ENCODE peak calls at places on chromosomes 16 and 17, in ten cellular contexts. Z is thoracic aorta, T is fibroblast of villous mesenchyme, S is foreskin fibroblast, L is BE2C, W is kidney epithelial cell, U is Peyer's patch, I is cardiac muscle cell, R is progenitor cell of endocrine pancreas, M is psoas muscle. N is an unnamed sample.

GRCh38 chr16:89199241-89200123 is 855 bp downstream of the SLC22A31 start:
- DNase-seq in Z (no peak), T (no peak), S (no peak), L (no peak), W (no peak), U (no peak), I (no peak), R (no peak), M (no peak), N (no peak)

GRCh38 chr17:44655983-44656700 is at the start of gene MEIOC:
- DNase-seq in Z (no peak), T (peak), S (no peak), L (no peak), W (no peak), U (no peak), I (peak), R (peak), M (no peak), N (no peak)

GRCh38 chr17:77311371-77311981 is 170.7 kb downstream of the SEC14L1 start:
- DNase-seq in Z (no peak), T (no peak), S (no peak), L (no peak), W (no peak), U (no peak), I (no peak), R (no peak), M (no peak), N (no peak)

GRCh38 chr16:76683051-76683450 is 405.9 kb downstream of the CNTNAP4 start:
- DNase-seq in Z (no peak), T (no peak), S (no peak), L (no peak), W (no peak), U (no peak), I (no peak), R (no peak), M (no peak), N (no peak)

GRCh38 chr17:50840311-50840851 is 5.0 kb downstream of the WFIKKN2 start:
- DNase-seq in Z (no peak), T (no peak), S (no peak), L (no peak), W (no peak), U (no peak), I (no peak), R (no peak), M (no peak), N (no peak)

GRCh38 chr16:74775255-74775654 is 635 bp upstream of the FA2H start:
- DNase-seq in Z (no peak), T (no peak), S (no peak), L (no peak), W (no peak), U (no peak), I (no peak), R (no peak), M (no peak), N (no peak)

GRCh38 chr17:67456889-67457288 is 79.8 kb downstream of the PITPNC1 start:
- DNase-seq in Z (no peak), T (no peak), S (no peak), L (no peak), W (no peak), U (peak), I (no peak), R (no peak), M (no peak), N (no peak)

GRCh38 chr17:72837335-72837734 is 255.2 kb downstream of the SLC39A11 start:
- DNase-seq in Z (no peak), T (no peak), S (no peak), L (no peak), W (no peak), U (no peak), I (no peak), R (no peak), M (no peak), N (no peak)

GRCh38 chr17:46822388-46822921 is 4.0 kb upstream of the WNT3 start:
- DNase-seq in Z (no peak), T (no peak), S (no peak), L (no peak), W (no peak), U (no peak), I (no peak), R (no peak), M (no peak), N (no peak)

GRCh38 chr16:22326771-22327445 is 29.7 kb downstream of the POLR3E start:
- DNase-seq in Z (no peak), T (no peak), S (no peak), L (no peak), W (no peak), U (no peak), I (no peak), R (no peak), M (no peak), N (no peak)

GRCh38 chr17:35002876-35003551 is 22.7 kb downstream of the LIG3 start:
- DNase-seq in Z (no peak), T (peak), S (no peak), L (no peak), W (no peak), U (no peak), I (peak), R (no peak), M (no peak), N (no peak)

GRCh38 chr17:5499790-5500189 is 13.4 kb downstream of the MIS12 start:
- DNase-seq in Z (no peak), T (no peak), S (no peak), L (no peak), W (no peak), U (no peak), I (no peak), R (no peak), M (no peak), N (no peak)

GRCh38 chr16:14632693-14633569 is at the start of gene BFAR:
- DNase-seq in Z (peak), T (peak), S (peak), L (peak), W (peak), U (peak), I (peak), R (peak), M (peak), N (peak)

GRCh38 chr17:40540448-40540847 is 24.8 kb downstream of the CCR7 start:
- DNase-seq in Z (no peak), T (no peak), S (no peak), L (no peak), W (no peak), U (no peak), I (no peak), R (no peak), M (no peak), N (no peak)

GRCh38 chr16:11679941-11680911 is 12.0 kb downstream of the SNN start:
- DNase-seq in Z (no peak), T (no peak), S (no peak), L (no peak), W (no peak), U (no peak), I (no peak), R (no peak), M (no peak), N (no peak)

GRCh38 chr17:31318298-31319190 is 2.9 kb downstream of the EVI2A start:
- DNase-seq in Z (peak), T (peak), S (peak), L (no peak), W (no peak), U (peak), I (peak), R (no peak), M (peak), N (peak)

GRCh38 chr16:55329791-55330190 is 5.8 kb downstream of the IRX6 start:
- DNase-seq in Z (no peak), T (no peak), S (no peak), L (no peak), W (no peak), U (no peak), I (no peak), R (no peak), M (no peak), N (no peak)

GRCh38 chr16:8869212-8869987 is 594 bp upstream of the CARHSP1 start:
- DNase-seq in Z (no peak), T (no peak), S (no peak), L (peak), W (no peak), U (no peak), I (no peak), R (no peak), M (no peak), N (no peak)

GRCh38 chr16:19113577-19114358 is at the start of gene ITPRIPL2:
- DNase-seq in Z (peak), T (peak), S (peak), L (peak), W (no peak), U (peak), I (peak), R (peak), M (peak), N (peak)

GRCh38 chr16:89116341-89117238 is 22.9 kb downstream of the ACSF3 start:
- DNase-seq in Z (no peak), T (no peak), S (no peak), L (peak), W (no peak), U (no peak), I (no peak), R (no peak), M (peak), N (no peak)

GRCh38 chr17:78995761-78996451 is 13.7 kb downstream of the CANT1 start:
- DNase-seq in Z (no peak), T (no peak), S (no peak), L (no peak), W (no peak), U (no peak), I (no peak), R (no peak), M (no peak), N (no peak)

GRCh38 chr16:27745348-27745747 is 195.4 kb downstream of the KATNIP start:
- DNase-seq in Z (no peak), T (no peak), S (no peak), L (no peak), W (no peak), U (no peak), I (peak), R (no peak), M (no peak), N (no peak)

GRCh38 chr17:63699638-63700527 is at the start of gene LIMD2:
- DNase-seq in Z (no peak), T (peak), S (no peak), L (peak), W (no peak), U (peak), I (peak), R (peak), M (peak), N (peak)

GRCh38 chr16:16150117-16150877 is 73.0 kb downstream of the ABCC6 start:
- DNase-seq in Z (peak), T (peak), S (peak), L (peak), W (no peak), U (no peak), I (peak), R (no peak), M (peak), N (peak)

GRCh38 chr16:50841081-50841886 is 99.4 kb downstream of the CYLD start:
- DNase-seq in Z (no peak), T (no peak), S (no peak), L (no peak), W (no peak), U (no peak), I (peak), R (peak), M (no peak), N (no peak)

GRCh38 chr16:2473999-2474876 is 689 bp upstream of the TBC1D24 start:
- DNase-seq in Z (no peak), T (peak), S (peak), L (peak), W (no peak), U (peak), I (peak), R (no peak), M (peak), N (peak)

GRCh38 chr17:33192961-33193911 is 99.9 kb downstream of the ASIC2 start:
- DNase-seq in Z (no peak), T (no peak), S (no peak), L (no peak), W (peak), U (no peak), I (no peak), R (no peak), M (no peak), N (no peak)

GRCh38 chr16:27703545-27703944 is 153.6 kb downstream of the KATNIP start:
- DNase-seq in Z (no peak), T (peak), S (peak), L (no peak), W (no peak), U (no peak), I (peak), R (no peak), M (no peak), N (peak)

GRCh38 chr16:15946257-15947044 is 3.0 kb upstream of the ABCC1 start:
- DNase-seq in Z (no peak), T (peak), S (peak), L (no peak), W (no peak), U (no peak), I (peak), R (no peak), M (no peak), N (peak)

GRCh38 chr16:79599837-79600635 is 501 bp downstream of the MAF start:
- DNase-seq in Z (no peak), T (peak), S (no peak), L (no peak), W (no peak), U (peak), I (peak), R (peak), M (peak), N (peak)

GRCh38 chr17:76076765-76077581 is 2.0 kb upstream of the ZACN start:
- DNase-seq in Z (no peak), T (peak), S (no peak), L (no peak), W (no peak), U (peak), I (no peak), R (no peak), M (no peak), N (no peak)

GRCh38 chr17:17215575-17215974 is 9.4 kb upstream of the PLD6 start:
- DNase-seq in Z (no peak), T (no peak), S (no peak), L (no peak), W (no peak), U (no peak), I (no peak), R (no peak), M (no peak), N (no peak)

GRCh38 chr17:17213775-17214174 is 7.6 kb upstream of the PLD6 start:
- DNase-seq in Z (no peak), T (no peak), S (no peak), L (no peak), W (no peak), U (no peak), I (no peak), R (no peak), M (no peak), N (no peak)

GRCh38 chr17:17216236-17216635 is 10.1 kb upstream of the PLD6 start:
- DNase-seq in Z (no peak), T (no peak), S (no peak), L (no peak), W (no peak), U (no peak), I (no peak), R (no peak), M (no peak), N (no peak)

GRCh38 chr17:17214646-17215436 is 8.7 kb upstream of the PLD6 start:
- DNase-seq in Z (no peak), T (no peak), S (no peak), L (no peak), W (no peak), U (no peak), I (no peak), R (no peak), M (no peak), N (no peak)

DNA sequence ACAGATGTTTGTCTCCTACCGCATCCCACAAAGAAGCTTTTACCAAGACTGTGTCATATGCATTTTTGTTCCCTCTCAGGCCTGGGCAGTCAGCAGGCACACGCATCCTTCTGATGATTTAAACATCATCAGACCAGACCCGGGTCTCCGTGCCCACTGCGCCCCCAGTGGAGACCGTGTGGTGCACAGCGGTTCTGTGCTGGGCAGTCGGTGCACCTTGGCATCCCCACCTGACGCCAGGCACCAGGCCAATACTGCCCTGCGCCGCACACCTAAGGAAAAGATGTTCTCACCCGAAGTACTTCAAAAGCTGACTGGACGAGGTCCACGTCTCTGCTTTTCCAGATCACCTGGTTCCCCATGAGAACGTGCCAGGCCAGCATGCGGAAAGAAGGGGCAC is 10.6 kb upstream of the PLD6 start:
- DNase-seq in Z (no peak), T (no peak), S (no peak), L (no peak), W (no peak), U (no peak), I (no peak), R (no peak), M (no peak), N (no peak)
- TF ChIP-seq CTCF in Z (no peak), T (no peak), S (no peak), L (no peak), W (no peak), U (no peak), I (no peak), R (no peak), M (no peak), N (no peak)

GRCh38 chr17:8630802-8631553 is 453 bp upstream of the MYH10 start:
- DNase-seq in Z (peak), T (peak), S (peak), L (peak), W (peak), U (peak), I (peak), R (peak), M (peak), N (peak)
- TF ChIP-seq CTCF in Z (no peak), T (peak), S (no peak), L (no peak), W (no peak), U (peak), I (no peak), R (peak), M (no peak), N (no peak)

GRCh38 chr17:19398301-19399181 is 11.6 kb upstream of the MFAP4 start:
- DNase-seq in Z (peak), T (peak), S (peak), L (no peak), W (no peak), U (no peak), I (peak), R (no peak), M (peak), N (peak)

GRCh38 chr17:19401321-19402010 is 9.6 kb upstream of the RNF112 start:
- DNase-seq in Z (no peak), T (no peak), S (no peak), L (no peak), W (no peak), U (no peak), I (no peak), R (no peak), M (no peak), N (no peak)

GRCh38 chr17:19392303-19392702 is 5.3 kb upstream of the MFAP4 start:
- DNase-seq in Z (no peak), T (no peak), S (no peak), L (no peak), W (no peak), U (no peak), I (no peak), R (no peak), M (no peak), N (no peak)

GRCh38 chr17:19399750-19400450 is 11.1 kb upstream of the RNF112 start:
- DNase-seq in Z (no peak), T (no peak), S (no peak), L (no peak), W (no peak), U (no peak), I (no peak), R (no peak), M (no peak), N (no peak)

GRCh38 chr17:19397556-19398041 is 10.6 kb upstream of the MFAP4 start:
- DNase-seq in Z (no peak), T (no peak), S (no peak), L (no peak), W (no peak), U (no peak), I (no peak), R (no peak), M (no peak), N (no peak)
- TF ChIP-seq CTCF in Z (no peak), T (no peak), S (no peak), L (no peak), W (no peak), U (no peak), I (no peak), R (peak), M (no peak), N (no peak)

GRCh38 chr16:52558448-52558847 is 11.5 kb upstream of the TOX3 start:
- DNase-seq in Z (no peak), T (no peak), S (no peak), L (no peak), W (no peak), U (no peak), I (no peak), R (no peak), M (no peak), N (no peak)

GRCh38 chr16:52555572-52555971 is 8.6 kb upstream of the TOX3 start:
- DNase-seq in Z (no peak), T (no peak), S (no peak), L (no peak), W (no peak), U (no peak), I (no peak), R (no peak), M (no peak), N (no peak)

GRCh38 chr16:52554334-52554733 is 7.4 kb upstream of the TOX3 start:
- DNase-seq in Z (no peak), T (no peak), S (no peak), L (no peak), W (no peak), U (no peak), I (no peak), R (no peak), M (no peak), N (no peak)

GRCh38 chr16:52557236-52557635 is 10.3 kb upstream of the TOX3 start:
- DNase-seq in Z (no peak), T (no peak), S (no peak), L (no peak), W (peak), U (no peak), I (no peak), R (no peak), M (no peak), N (no peak)

DNA sequence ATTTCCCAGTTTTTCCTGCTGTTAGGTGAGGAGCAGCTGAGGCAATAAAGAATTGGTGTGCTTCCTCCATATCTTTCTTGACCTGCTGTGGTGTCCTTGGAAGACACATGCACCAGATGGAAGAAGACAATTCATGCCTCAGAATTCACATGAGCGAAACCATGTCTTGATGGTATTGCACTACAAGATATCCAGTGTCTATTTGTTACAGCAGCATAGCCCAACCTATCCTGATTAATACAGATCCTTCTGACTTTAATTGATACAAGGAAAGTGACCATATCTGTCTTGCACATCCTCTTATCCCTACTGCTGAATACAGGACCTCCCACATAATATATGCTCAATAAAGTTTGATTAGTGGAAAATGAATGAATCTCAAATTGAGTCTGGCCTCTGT is 9.1 kb upstream of the TOX3 start:
- DNase-seq in Z (no peak), T (no peak), S (no peak), L (no peak), W (no peak), U (no peak), I (no peak), R (no peak), M (no peak), N (no peak)
- TF ChIP-seq CTCF in Z (no peak), T (no peak), S (no peak), L (no peak), W (no peak), U (no peak), I (no peak), R (no peak), M (no peak), N (no peak)

GRCh38 chr16:10578474-10579316 is 1.7 kb downstream of the EMP2 start:
- DNase-seq in Z (no peak), T (no peak), S (no peak), L (no peak), W (no peak), U (no peak), I (no peak), R (no peak), M (no peak), N (no peak)
- TF ChIP-seq CTCF in Z (no peak), T (no peak), S (no peak), L (no peak), W (no peak), U (peak), I (no peak), R (no peak), M (no peak), N (no peak)

GRCh38 chr16:81261049-81261648 is 22.7 kb downstream of the BCO1 start:
- DNase-seq in Z (no peak), T (peak), S (no peak), L (peak), W (no peak), U (no peak), I (peak), R (no peak), M (no peak), N (peak)

GRCh38 chr16:81265052-81265451 is 26.6 kb downstream of the BCO1 start:
- DNase-seq in Z (no peak), T (no peak), S (no peak), L (no peak), W (no peak), U (no peak), I (no peak), R (no peak), M (no peak), N (no peak)

GRCh38 chr16:81264386-81264785 is 25.9 kb downstream of the BCO1 start:
- DNase-seq in Z (no peak), T (no peak), S (no peak), L (no peak), W (no peak), U (no peak), I (no peak), R (no peak), M (no peak), N (no peak)

GRCh38 chr16:81265658-81266451 is 27.4 kb downstream of the BCO1 start:
- DNase-seq in Z (no peak), T (peak), S (peak), L (peak), W (no peak), U (no peak), I (peak), R (no peak), M (peak), N (peak)

GRCh38 chr16:81263470-81264200 is 25.1 kb downstream of the BCO1 start:
- DNase-seq in Z (no peak), T (peak), S (peak), L (no peak), W (no peak), U (no peak), I (peak), R (no peak), M (no peak), N (no peak)
- TF ChIP-seq CTCF in Z (no peak), T (peak), S (no peak), L (peak), W (no peak), U (peak), I (peak), R (peak), M (no peak), N (peak)

GRCh38 chr17:41624208-41625101 is at the start of gene KRT17:
- DNase-seq in Z (no peak), T (peak), S (no peak), L (no peak), W (no peak), U (no peak), I (no peak), R (no peak), M (no peak), N (no peak)
- TF ChIP-seq CTCF in Z (no peak), T (no peak), S (no peak), L (no peak), W (no peak), U (no peak), I (no peak), R (no peak), M (no peak), N (no peak)

N was measured in AG10803.